ENCODE peak calls at places on chromosomes 4 and X, in seven cellular contexts. K, E, I, M, B, P and W are unnamed samples.

GRCh38 chr4:166073783-166074182 is 200.7 kb downstream of the TLL1 start:
- DNase-seq in E (no peak), B (no peak), I (no peak), K (no peak), M (no peak), P (no peak), W (no peak)

GRCh38 chrX:71302461-71303213 is 1.1 kb downstream of the ITGB1BP2 start:
- DNase-seq in I (peak), P (peak), B (no peak), M (no peak), K (no peak), E (no peak), W (no peak)

GRCh38 chr4:100317032-100317864 is 127.0 kb upstream of the DDIT4L start:
- DNase-seq in I (peak), P (peak), B (no peak), M (no peak), K (peak), E (no peak), W (no peak)

GRCh38 chr4:152554742-152555141 is 18.9 kb upstream of the FBXW7 start:
- DNase-seq in E (no peak), P (no peak), B (no peak), K (no peak), I (no peak), M (no peak), W (no peak)

GRCh38 chrX:119235872-119236598 is at the start of gene PGRMC1:
- DNase-seq in M (peak), P (peak), K (peak), E (peak), I (peak), B (peak), W (peak)

GRCh38 chr4:997375-998071 is 4.3 kb upstream of the SLC26A1 start:
- DNase-seq in E (no peak), B (no peak), P (no peak), I (no peak), K (no peak), M (no peak), W (no peak)

GRCh38 chr4:38759077-38759789 is 23.6 kb downstream of the TLR10 start:
- DNase-seq in P (peak), B (peak), I (peak), M (peak), K (peak), E (peak), W (no peak)

GRCh38 chr4:2250003-2250763 is 8.3 kb upstream of the HAUS3 start:
- DNase-seq in P (no peak), E (no peak), K (no peak), I (no peak), B (no peak), M (no peak), W (no peak)

GRCh38 chrX:56802921-56803848 is 74.1 kb downstream of the NBDY start:
- DNase-seq in E (peak), B (peak), K (peak), P (peak), M (peak), I (peak), W (no peak)

GRCh38 chrX:4373777-4374176 is 660.3 kb upstream of the PRKX start:
- DNase-seq in B (no peak), K (no peak), E (no peak), P (no peak), M (no peak), I (no peak), W (no peak)

GRCh38 chr4:105471566-105472176 is 2.2 kb downstream of the PPA2 start:
- DNase-seq in P (peak), E (peak), I (peak), B (peak), K (peak), M (peak), W (peak)

GRCh38 chr4:152536545-152537182 is 772 bp upstream of the FBXW7 start:
- DNase-seq in B (peak), I (peak), K (no peak), M (peak), P (peak), E (no peak), W (no peak)

GRCh38 chr4:80243274-80244018 is 23.0 kb upstream of the FGF5 start:
- DNase-seq in M (no peak), K (no peak), I (no peak), P (no peak), B (no peak), E (no peak), W (no peak)

GRCh38 chrX:95076449-95076848 is 1402.4 kb downstream of the FAM133A start:
- DNase-seq in K (no peak), B (peak), E (no peak), M (no peak), P (peak), I (peak), W (no peak)

DNA sequence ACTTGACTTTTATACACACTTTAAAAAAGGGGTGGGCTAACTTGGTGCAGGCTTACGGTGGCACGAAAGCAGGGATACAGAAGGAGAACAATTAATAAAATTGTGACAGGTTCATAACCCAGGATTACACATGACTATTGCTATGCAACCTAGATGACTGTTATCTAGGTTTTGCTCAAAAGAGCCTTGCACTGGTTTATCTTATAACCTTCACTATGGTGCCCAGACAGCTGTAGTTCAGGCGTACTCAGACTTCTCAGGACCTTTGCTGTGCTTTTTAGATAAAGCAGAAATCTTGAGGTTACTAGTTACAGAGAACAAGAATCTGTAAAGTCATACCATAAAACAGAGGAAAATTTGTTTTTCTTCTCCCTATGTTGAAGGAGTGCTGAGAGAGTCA is 44.4 kb downstream of the UGT2A3 start:
- DNase-seq in M (no peak), K (no peak), P (no peak), B (no peak), I (no peak), E (no peak), W (no peak)
- H3K4me3 ChIP-seq in M (no peak), K (no peak), P (no peak), B (no peak), I (no peak), E (no peak), W (no peak)

GRCh38 chr4:170193496-170193895 is 103.7 kb upstream of the AADAT start:
- DNase-seq in P (no peak), B (peak), M (no peak), I (no peak), K (no peak), E (no peak), W (no peak)

GRCh38 chr4:170190265-170190664 is 100.5 kb upstream of the AADAT start:
- DNase-seq in I (no peak), B (peak), M (no peak), P (no peak), K (no peak), E (no peak), W (no peak)
- TF ChIP-seq CTCF in I (no peak), B (no peak), M (no peak), P (no peak), K (no peak), E (no peak), W (no peak)

DNA sequence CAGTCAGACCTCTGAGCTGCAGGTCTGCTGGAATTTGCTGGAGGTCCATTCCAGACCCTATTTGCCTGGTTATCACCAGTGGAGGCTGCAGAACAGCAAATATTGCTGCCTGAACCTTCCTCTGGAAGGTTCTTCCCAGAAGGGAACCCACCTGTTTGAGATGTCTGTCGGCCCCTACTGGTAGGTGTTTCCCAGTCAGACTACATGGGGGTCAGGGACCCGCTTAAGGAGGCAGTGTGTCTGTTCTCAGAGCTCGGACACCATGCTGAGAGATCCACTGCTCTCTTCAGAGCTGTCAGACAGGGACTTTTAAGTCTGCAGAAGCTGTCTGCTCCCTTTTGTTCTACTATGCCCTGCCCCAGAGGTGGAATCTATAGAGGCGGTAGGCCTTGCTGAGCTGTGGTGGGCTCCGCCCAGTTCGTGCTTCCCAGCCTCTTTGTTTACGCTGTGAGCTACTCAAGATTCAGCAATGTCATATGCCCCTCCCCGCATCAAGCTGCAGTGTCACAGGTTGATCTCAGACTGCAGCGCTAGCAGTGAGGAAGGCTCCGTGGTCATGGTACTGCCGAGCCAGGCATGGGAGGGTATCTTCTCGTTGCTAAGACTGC is 44.1 kb upstream of the KDR start:
- DNase-seq in P (peak), M (no peak), E (no peak), K (no peak), B (no peak), I (no peak), W (no peak)
- H3K27ac ChIP-seq in P (no peak), M (no peak), E (no peak), K (no peak), B (no peak), I (no peak), W (no peak)

DNA sequence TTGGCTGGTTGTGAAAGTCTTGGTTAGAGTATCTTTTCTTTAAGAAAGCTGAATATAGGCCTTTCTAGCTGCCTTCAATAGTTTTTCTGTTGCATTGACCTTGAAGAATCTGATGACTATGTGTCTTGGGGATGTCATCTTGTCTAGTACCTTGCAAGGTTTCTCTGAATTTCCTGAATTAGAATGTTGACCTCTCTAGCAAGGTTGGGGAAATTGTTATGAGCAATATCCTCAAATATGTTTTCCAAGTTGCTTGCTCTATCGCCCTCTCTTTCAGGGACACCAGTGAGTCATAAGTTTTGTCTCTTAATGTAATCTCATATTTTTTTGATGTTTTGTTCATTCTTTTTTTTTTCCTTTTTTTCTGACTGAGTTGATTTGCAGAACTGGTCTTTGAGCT is 194.7 kb downstream of the RAB28 start:
- DNase-seq in M (no peak), K (no peak), I (peak), E (no peak), P (peak), B (peak), W (no peak)
- H3K4me3 ChIP-seq in M (no peak), K (no peak), I (no peak), E (no peak), P (no peak), B (no peak), W (no peak)

DNA sequence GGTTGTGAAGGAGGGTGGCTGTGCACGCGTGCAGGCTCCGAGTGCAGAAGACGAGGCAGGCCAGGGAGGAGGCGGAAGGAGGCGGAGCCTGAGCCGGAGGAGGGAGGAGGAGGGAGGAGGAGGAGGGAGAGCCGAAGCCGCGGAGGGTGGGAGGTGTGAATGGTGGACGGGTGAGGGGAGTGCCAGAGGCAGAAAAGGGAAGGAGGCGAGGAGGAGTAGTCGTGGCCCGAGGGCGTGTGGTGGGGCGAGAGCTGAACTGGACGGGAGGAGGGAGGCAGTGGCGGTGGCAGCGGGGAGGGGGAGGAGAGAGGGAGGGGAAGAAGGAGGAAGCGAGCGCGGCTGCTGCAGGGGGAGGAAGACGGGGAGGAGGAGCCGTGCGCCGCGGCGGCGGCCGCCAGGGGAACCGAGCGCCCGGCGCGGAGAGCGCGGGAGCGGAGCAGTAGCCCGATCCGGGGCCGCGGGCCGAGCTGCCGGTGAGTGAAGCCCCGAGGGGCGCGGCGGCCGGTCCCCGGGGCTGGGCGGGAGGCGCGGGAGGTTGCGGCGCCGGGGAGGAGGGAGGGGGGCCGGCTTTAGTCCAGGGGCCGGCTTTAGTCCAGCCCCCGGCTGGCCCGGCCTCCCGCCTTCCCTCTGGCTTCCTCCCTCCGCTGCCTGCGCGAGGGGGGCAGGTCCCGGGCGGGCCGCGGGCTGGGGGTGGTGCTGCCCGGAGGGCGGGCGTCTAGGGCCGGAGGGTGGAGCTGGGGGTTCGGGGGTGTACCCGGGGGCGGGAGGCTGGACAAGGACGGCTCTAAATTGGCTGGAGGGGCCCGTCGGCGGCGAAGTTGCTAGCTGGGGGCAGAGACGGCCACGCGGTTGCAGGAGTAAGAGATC is at the start of gene TMEM164:
- DNase-seq in B (peak), M (peak), K (peak), I (peak), P (peak), E (peak), W (peak)
- TF ChIP-seq CTCF in B (no peak), M (no peak), K (no peak), I (no peak), P (no peak), E (peak), W (no peak)

GRCh38 chr4:6731301-6731641 is 15.3 kb downstream of the BLOC1S4 start:
- DNase-seq in B (no peak), M (no peak), E (no peak), P (no peak), K (no peak), I (no peak), W (no peak)

GRCh38 chr4:6734165-6734786 is 18.3 kb downstream of the BLOC1S4 start:
- DNase-seq in I (no peak), M (no peak), E (no peak), P (no peak), K (no peak), B (no peak), W (no peak)

GRCh38 chr4:6733358-6734164 is 17.6 kb downstream of the BLOC1S4 start:
- DNase-seq in I (no peak), B (no peak), E (no peak), K (no peak), M (no peak), P (no peak), W (no peak)

GRCh38 chr4:6731780-6732179 is 15.8 kb downstream of the BLOC1S4 start:
- DNase-seq in I (no peak), K (no peak), B (no peak), E (no peak), P (no peak), M (no peak), W (no peak)

DNA sequence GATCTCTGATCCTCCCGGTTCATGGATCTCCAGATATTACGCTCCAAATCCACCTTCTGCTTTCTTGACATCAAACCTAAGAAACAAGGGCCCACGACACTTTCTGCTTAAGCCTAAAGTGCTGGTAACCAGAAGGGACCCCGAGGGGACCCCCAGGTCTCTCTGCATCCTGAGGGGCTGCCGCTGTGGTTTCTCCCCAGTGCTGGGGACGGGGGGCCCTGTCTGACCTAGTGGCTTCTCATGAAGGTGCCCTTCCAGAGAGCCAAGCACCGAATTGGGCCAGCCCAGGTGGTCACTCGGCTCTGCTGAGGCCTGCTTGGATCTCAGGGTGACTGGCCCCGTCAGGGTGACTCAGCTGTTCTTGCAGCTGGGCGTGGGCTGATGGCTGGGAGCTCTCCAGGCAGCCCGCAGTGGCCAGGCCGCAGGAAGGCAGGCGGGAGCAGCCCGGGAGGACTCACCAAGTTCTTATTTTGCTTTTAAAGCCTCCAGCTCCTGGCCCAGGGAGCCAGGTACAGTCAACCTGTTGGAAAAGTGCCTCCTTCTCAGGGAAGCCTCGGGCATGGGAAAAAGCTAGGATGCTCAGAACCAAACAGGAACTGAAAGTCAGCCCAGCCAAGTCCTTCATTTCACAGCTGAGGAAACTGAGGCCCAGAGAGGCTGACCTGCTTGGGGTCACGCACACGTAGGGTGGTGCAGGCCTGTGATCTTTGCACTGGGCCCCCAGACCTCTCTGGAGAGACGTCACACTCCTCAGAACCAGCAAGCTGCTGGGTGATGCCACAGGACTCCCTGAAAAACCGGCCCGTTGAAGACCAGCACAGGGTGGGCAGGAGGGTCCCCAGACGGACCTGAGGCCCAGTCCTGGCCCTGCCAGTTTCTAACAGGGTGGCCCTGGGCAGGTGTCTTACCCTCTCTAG is 16.7 kb downstream of the BLOC1S4 start:
- DNase-seq in M (peak), B (peak), P (peak), I (peak), K (peak), E (peak), W (no peak)
- H3K27ac ChIP-seq in M (peak), B (peak), P (peak), I (no peak), K (peak), E (no peak), W (peak)

DNA sequence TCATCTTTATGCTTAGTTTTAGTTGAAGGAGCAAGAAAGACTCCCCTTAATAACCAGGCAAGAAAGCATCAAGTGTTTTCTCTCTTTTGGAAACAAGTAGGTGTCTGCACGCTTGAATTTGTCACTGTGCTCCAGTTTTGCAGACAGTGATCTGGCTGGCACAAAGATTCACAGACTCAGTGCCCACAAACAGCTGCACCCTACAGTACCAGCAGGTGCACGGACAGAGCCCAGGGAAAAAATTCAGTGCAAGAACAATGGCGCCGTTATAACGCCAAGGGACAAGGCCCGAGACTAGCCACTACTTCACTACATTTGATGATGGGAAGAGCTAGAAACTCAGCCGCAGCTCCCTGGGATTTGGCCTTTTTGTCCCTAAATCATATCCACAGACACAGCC is 56.0 kb downstream of the ZNF827 start:
- DNase-seq in K (no peak), M (no peak), I (no peak), E (no peak), P (no peak), B (no peak), W (no peak)
- H3K4me3 ChIP-seq in K (no peak), M (no peak), I (no peak), E (no peak), P (no peak), B (no peak), W (no peak)

GRCh38 chrX:82589410-82589809 is 918.7 kb upstream of the POU3F4 start:
- DNase-seq in M (no peak), P (no peak), K (no peak), I (no peak), E (no peak), B (peak), W (no peak)

GRCh38 chrX:82591421-82591820 is 916.7 kb upstream of the POU3F4 start:
- DNase-seq in M (no peak), I (no peak), E (no peak), K (no peak), B (peak), P (no peak), W (no peak)

GRCh38 chrX:82585868-82586267 is 922.2 kb upstream of the POU3F4 start:
- DNase-seq in M (no peak), P (no peak), E (no peak), I (no peak), K (no peak), B (no peak), W (no peak)
- TF ChIP-seq CTCF in M (no peak), P (no peak), E (no peak), I (no peak), K (no peak), B (no peak), W (no peak)

GRCh38 chr4:119728185-119728584 is 99.6 kb upstream of the PDE5A start:
- DNase-seq in K (no peak), E (no peak), P (peak), B (no peak), I (no peak), M (no peak), W (no peak)
- H3K27ac ChIP-seq in K (no peak), E (no peak), P (peak), B (no peak), I (no peak), M (no peak), W (peak)